ENCODE peak calls at places on chromosomes 12 and 14, in ten cellular contexts. N, I, U, T, V, M, S, D, Y and R are unnamed samples.

GRCh38 chr12:105427883-105428282 is 97.4 kb downstream of the C12orf75 start:
- DNase-seq in N (no peak), I (peak), U (no peak), T (no peak), V (no peak), M (no peak), S (no peak), D (no peak), Y (no peak), R (no peak)

GRCh38 chr12:5094986-5095385 is 51.3 kb downstream of the KCNA5 start:
- DNase-seq in N (no peak), I (no peak), U (no peak), T (no peak), V (no peak), M (no peak), S (no peak), D (no peak), Y (no peak), R (no peak)

GRCh38 chr12:111599459-111600295 is 562 bp upstream of the ATXN2 start:
- DNase-seq in N (peak), I (peak), U (peak), T (peak), V (peak), M (peak), S (peak), D (peak), Y (peak), R (peak)

GRCh38 chr14:104375551-104376201 is 203.9 kb upstream of the C14orf180 start:
- DNase-seq in N (no peak), I (no peak), U (no peak), T (no peak), V (no peak), M (no peak), S (no peak), D (no peak), Y (no peak), R (no peak)

GRCh38 chr12:103687262-103687661 is 100.2 kb downstream of the STAB2 start:
- DNase-seq in N (no peak), I (no peak), U (no peak), T (no peak), V (no peak), M (no peak), S (no peak), D (no peak), Y (no peak), R (no peak)

GRCh38 chr12:3203713-3204112 is 126.5 kb downstream of the TSPAN9 start:
- DNase-seq in N (no peak), I (no peak), U (no peak), T (no peak), V (no peak), M (no peak), S (no peak), D (no peak), Y (no peak), R (no peak)

GRCh38 chr12:51077930-51078329 is 5.5 kb downstream of the CSRNP2 start:
- DNase-seq in N (no peak), I (peak), U (no peak), T (no peak), V (no peak), M (no peak), S (no peak), D (no peak), Y (no peak), R (no peak)

GRCh38 chr12:109027767-109028166 is 6.9 kb upstream of the SVOP start:
- DNase-seq in N (no peak), I (peak), U (no peak), T (no peak), V (no peak), M (no peak), S (no peak), D (no peak), Y (no peak), R (no peak)

GRCh38 chr14:59630281-59630963 is 53.8 kb upstream of the CCDC175 start:
- DNase-seq in N (no peak), I (no peak), U (no peak), T (no peak), V (no peak), M (no peak), S (peak), D (no peak), Y (peak), R (no peak)

GRCh38 chr12:111180830-111181726 is 187.8 kb downstream of the PHETA1 start:
- DNase-seq in N (no peak), I (peak), U (no peak), T (no peak), V (no peak), M (peak), S (no peak), D (no peak), Y (peak), R (no peak)

GRCh38 chr12:4962539-4963486 is 53.1 kb downstream of the KCNA1 start:
- DNase-seq in N (no peak), I (no peak), U (no peak), T (no peak), V (peak), M (no peak), S (no peak), D (no peak), Y (no peak), R (no peak)

GRCh38 chr14:74956280-74957072 is 1.1 kb upstream of the PGF start:
- DNase-seq in N (no peak), I (no peak), U (no peak), T (no peak), V (no peak), M (no peak), S (no peak), D (no peak), Y (no peak), R (no peak)

GRCh38 chr12:25496098-25496587 is 56.9 kb downstream of the LMNTD1 start:
- DNase-seq in N (no peak), I (peak), U (peak), T (no peak), V (no peak), M (no peak), S (no peak), D (no peak), Y (no peak), R (no peak)

GRCh38 chr12:27434673-27435565 is 11.6 kb upstream of the SMCO2 start:
- DNase-seq in N (peak), I (no peak), U (no peak), T (peak), V (no peak), M (no peak), S (no peak), D (peak), Y (peak), R (peak)